ENCODE peak calls at places on chromosomes 6 and 20, in four cellular contexts. S is HCT116, O is K562, X is HepG2. J is an unnamed sample.

GRCh38 chr20:19934792-19935491 is 82.2 kb upstream of the NAA20 start:
- DNase-seq in S (no peak), O (no peak), X (no peak), J (no peak)

GRCh38 chr6:85261250-85261649 is 188.6 kb upstream of the NT5E start:
- DNase-seq in S (no peak), X (no peak), O (no peak), J (no peak)

GRCh38 chr6:87483929-87484328 is 11.2 kb downstream of the SLC35A1 start:
- DNase-seq in O (peak; percentile 38), S (peak; percentile 95), X (peak; percentile 13), J (no peak)

GRCh38 chr6:154509421-154510143 is 903 bp downstream of the CNKSR3 start:
- DNase-seq in X (peak; percentile 44), O (peak; percentile 64), S (no peak), J (no peak)

GRCh38 chr6:16405349-16405865 is 167.0 kb downstream of the GMPR start:
- DNase-seq in S (no peak), O (no peak), X (no peak), J (no peak)

GRCh38 chr6:35048031-35048613 is 93.0 kb downstream of the TCP11 start:
- DNase-seq in S (no peak), X (no peak), O (no peak), J (no peak)

GRCh38 chr20:11118802-11119380 is 445.1 kb upstream of the JAG1 start:
- DNase-seq in O (no peak), X (no peak), S (no peak), J (no peak)

GRCh38 chr6:52672422-52673025 is 1.6 kb downstream of the TMEM14A start:
- DNase-seq in S (peak; percentile 52), X (no peak), O (peak; percentile 19), J (no peak)

GRCh38 chr6:32254761-32255211 is 30.9 kb upstream of the NOTCH4 start:
- DNase-seq in O (no peak), X (no peak), S (no peak), J (no peak)

GRCh38 chr6:30793521-30794194 is 49.3 kb upstream of the IER3 start:
- DNase-seq in O (no peak), X (peak; percentile 75), S (no peak), J (no peak)

GRCh38 chr6:144064402-144064830 is 31.0 kb downstream of the SF3B5 start:
- DNase-seq in S (no peak), X (no peak), O (peak; percentile 52), J (no peak)

GRCh38 chr6:85136310-85136709 is 313.6 kb upstream of the NT5E start:
- DNase-seq in X (no peak), S (no peak), O (no peak), J (no peak)

GRCh38 chr20:2602746-2603145 is 49.7 kb upstream of the NOP56 start:
- DNase-seq in X (no peak), O (no peak), S (no peak), J (no peak)

GRCh38 chr6:21609881-21610329 is 16.4 kb downstream of the SOX4 start:
- DNase-seq in S (no peak), O (no peak), X (no peak), J (no peak)

DNA sequence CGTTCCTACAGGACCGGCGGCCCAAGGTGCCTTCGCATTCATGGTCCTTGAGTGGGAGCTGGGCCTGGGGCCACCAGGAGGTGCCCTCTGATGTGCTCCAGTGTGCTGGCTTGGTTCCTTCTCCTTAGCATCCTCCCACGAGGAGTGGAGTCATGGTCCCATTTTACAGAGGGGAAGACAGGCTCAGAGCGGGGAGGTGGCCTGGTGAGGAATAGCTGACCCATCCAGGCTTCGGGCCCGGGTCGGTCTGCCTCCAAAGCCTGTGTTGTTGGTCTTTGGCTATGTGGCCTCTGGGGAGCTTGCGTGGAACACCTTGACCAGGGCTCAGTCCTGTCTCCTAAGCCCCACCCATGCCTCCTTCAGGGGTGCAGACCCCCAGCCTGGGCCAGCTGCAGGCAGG is 22.8 kb downstream of the RBM38 start:
- DNase-seq in S (no peak), X (no peak), O (no peak), J (no peak)
- TF ChIP-seq TCF7L2 in S (no peak), X (no peak), O (no peak), J (no peak)

DNA sequence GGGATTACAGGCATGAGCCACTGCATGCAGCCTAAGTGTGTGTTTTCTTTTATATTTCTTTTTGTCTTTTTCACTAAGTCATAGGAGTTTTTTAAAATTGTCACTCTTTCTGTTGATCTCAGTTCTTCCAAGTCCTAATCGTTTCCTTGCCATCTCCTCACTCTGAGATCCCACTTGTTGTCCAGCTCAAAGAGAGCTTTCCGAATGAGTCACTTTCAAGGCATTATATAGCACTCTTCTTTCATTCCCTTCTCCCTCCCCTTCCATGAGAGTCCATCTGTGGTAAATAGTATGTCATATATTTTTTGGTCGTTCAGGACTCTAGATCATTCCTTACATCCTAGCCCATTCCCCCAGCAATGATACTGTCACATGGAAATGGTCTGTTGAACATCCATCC is 4.3 kb downstream of the VAPB start:
- DNase-seq in S (no peak), X (no peak), O (no peak), J (no peak)
- TF ChIP-seq TCF7L2 in S (no peak), X (no peak), O (no peak), J (no peak)

GRCh38 chr20:45343867-45344721 is 4.1 kb downstream of the SDC4 start:
- DNase-seq in X (peak; percentile 97), S (peak; percentile 72), O (peak; percentile 68), J (peak; percentile 83)

GRCh38 chr20:45342863-45343444 is 5.3 kb downstream of the SDC4 start:
- DNase-seq in O (no peak), X (no peak), S (no peak), J (no peak)

GRCh38 chr20:45345104-45345936 is 2.9 kb downstream of the SDC4 start:
- DNase-seq in S (no peak), X (no peak), O (no peak), J (no peak)

GRCh38 chr20:45341939-45342862 is 6.0 kb downstream of the SDC4 start:
- DNase-seq in S (no peak), X (peak; percentile 94), O (no peak), J (no peak)

GRCh38 chr20:45343445-45343866 is 4.8 kb downstream of the SDC4 start:
- DNase-seq in O (peak; percentile 57), X (peak; percentile 76), S (no peak), J (no peak)
- TF ChIP-seq TCF7L2 in O (no peak), X (no peak), S (no peak), J (no peak)

GRCh38 chr6:70527071-70527737 is 39.5 kb upstream of the SDHAF4 start:
- DNase-seq in X (no peak), S (no peak), O (no peak), J (no peak)
- TF ChIP-seq TCF7L2 in X (no peak), S (no peak), O (no peak), J (no peak)

DNA sequence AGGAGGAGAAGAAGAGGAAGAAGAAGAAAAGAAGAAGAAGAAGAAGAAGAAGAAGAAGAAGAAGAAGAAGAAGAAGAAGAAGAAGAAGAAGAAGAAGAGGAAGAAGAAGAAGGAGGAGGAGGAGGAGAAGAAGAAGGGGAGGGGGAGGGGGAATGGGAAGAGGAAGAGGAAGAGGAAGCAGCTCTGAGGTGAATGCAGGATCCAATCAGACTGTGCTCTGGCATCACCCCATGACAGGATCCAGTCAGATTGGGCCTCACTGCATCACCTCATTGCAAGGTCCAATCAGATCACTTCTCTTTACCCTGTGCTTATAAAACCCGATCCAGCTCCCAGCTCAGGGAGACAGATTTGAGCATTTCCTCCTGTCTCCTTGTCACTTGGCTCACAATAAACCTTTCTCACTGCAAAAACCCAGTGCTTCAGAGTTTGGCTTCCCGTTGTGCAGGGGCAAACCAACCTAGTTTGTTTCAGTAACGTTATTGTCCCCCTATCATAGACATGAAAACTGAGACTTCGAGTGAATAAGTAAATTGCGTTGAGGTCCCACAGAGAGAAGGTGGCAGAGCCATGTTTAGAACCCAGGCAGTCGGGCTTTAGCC is 28.6 kb upstream of the YWHAB start:
- DNase-seq in O (peak; percentile 49), S (no peak), X (no peak), J (no peak)
- TF ChIP-seq TCF7L2 in O (no peak), S (no peak), X (no peak), J (no peak)

GRCh38 chr6:122389704-122390103 is 9.7 kb upstream of the HSF2 start:
- DNase-seq in S (no peak), O (no peak), X (peak; percentile 23), J (no peak)
- TF ChIP-seq TCF7L2 in S (no peak), O (no peak), X (no peak), J (no peak)

GRCh38 chr6:83885984-83886383 is 26.5 kb downstream of the CYB5R4 start:
- DNase-seq in O (no peak), S (no peak), X (no peak), J (no peak)

GRCh38 chr6:83889625-83890024 is 30.1 kb downstream of the CYB5R4 start:
- DNase-seq in X (no peak), S (no peak), O (no peak), J (no peak)

GRCh38 chr6:83879746-83880145 is 20.3 kb downstream of the CYB5R4 start:
- DNase-seq in O (no peak), X (no peak), S (no peak), J (no peak)

GRCh38 chr6:83883240-83883639 is 23.8 kb downstream of the CYB5R4 start:
- DNase-seq in X (no peak), S (no peak), O (no peak), J (no peak)

GRCh38 chr6:83884523-83884922 is 25.0 kb downstream of the CYB5R4 start:
- DNase-seq in O (peak; percentile 62), S (peak; percentile 42), X (peak; percentile 27), J (no peak)
- TF ChIP-seq TCF7L2 in O (no peak), S (no peak), X (no peak), J (no peak)

GRCh38 chr6:134372603-134373281 is 54.8 kb upstream of the SGK1 start:
- DNase-seq in X (no peak), O (no peak), S (no peak), J (no peak)

GRCh38 chr6:134375199-134375598 is 57.3 kb upstream of the SGK1 start:
- DNase-seq in O (no peak), X (no peak), S (no peak), J (no peak)

GRCh38 chr6:134373966-134374365 is 56.1 kb upstream of the SGK1 start:
- DNase-seq in O (no peak), S (no peak), X (no peak), J (no peak)

GRCh38 chr6:134374486-134374885 is 56.6 kb upstream of the SGK1 start:
- DNase-seq in S (no peak), X (no peak), O (no peak), J (no peak)

GRCh38 chr6:134373282-134373922 is 55.5 kb upstream of the SGK1 start:
- DNase-seq in O (peak; percentile 59), X (no peak), S (no peak), J (no peak)
- TF ChIP-seq TCF7L2 in O (no peak), X (no peak), S (no peak), J (no peak)

DNA sequence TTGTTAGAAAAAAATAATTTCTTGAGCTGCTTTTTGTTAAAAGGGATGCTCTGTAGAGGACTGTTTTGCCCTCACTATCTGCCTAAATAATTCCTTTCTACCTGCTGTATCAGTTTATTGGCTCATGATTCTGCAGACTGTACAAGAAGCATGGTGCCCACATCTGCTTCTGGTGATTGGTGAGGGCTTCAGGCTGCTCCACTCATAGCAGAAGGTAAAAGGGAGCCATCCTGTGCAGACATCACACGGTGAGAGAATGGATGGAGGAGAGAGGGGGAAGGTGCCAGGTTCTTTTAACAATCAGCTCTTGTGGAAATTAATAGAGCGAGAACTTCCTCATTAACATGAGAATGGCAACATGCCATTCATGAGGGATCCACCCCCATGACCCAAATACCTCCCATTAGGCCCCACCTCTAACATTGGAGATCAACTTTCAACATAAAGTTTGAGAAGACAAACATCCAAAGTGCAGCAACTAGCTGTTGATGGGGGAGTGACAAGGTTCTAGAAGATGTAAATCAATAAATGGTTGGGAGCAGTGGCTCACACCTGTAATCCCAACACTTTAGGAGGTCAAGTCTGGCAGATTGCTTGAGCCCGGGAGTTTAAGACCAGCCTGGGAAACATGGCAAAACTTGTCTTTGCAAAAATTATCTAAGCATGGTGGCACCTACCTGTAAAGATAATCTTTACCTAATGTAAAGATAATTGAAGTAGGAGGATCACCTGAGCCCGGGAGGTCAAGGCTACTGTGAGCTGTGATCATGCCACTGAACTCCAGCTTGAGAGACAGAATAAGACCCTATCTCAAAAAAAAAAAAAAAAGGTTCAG is 15.7 kb upstream of the AHCY start:
- DNase-seq in X (peak; percentile 69), O (no peak), S (no peak), J (no peak)
- TF ChIP-seq TCF7L2 in X (no peak), O (no peak), S (no peak), J (no peak)